ENCODE peak calls at places on chromosomes 3 and 15, in four cellular contexts. G is adrenal gland, J is IMR-90, V is sigmoid colon. F is an unnamed sample.

GRCh38 chr3:136929984-136930671 is 27.7 kb upstream of the IL20RB start:
- DNase-seq in J (peak), G (peak), V (peak), F (no peak)

GRCh38 chr15:52294881-52295420 is 653 bp downstream of the MYO5C start:
- DNase-seq in J (no peak), G (no peak), V (no peak), F (no peak)

GRCh38 chr3:183827809-183828537 is 2.6 kb upstream of the MAP6D1 start:
- DNase-seq in J (no peak), V (no peak), G (peak), F (no peak)

GRCh38 chr3:122793568-122794416 is at the start of gene HSPBAP1:
- DNase-seq in V (peak), G (peak), J (peak), F (peak)

GRCh38 chr3:175861916-175862315 is 1002.8 kb downstream of the NAALADL2 start:
- DNase-seq in J (no peak), G (no peak), V (no peak), F (no peak)

GRCh38 chr3:29354894-29355293 is 74.0 kb downstream of the RBMS3 start:
- DNase-seq in V (no peak), J (no peak), G (no peak), F (no peak)

GRCh38 chr3:127803619-127804018 is 18.7 kb downstream of the MGLL start:
- DNase-seq in V (no peak), J (peak), G (peak), F (no peak)

GRCh38 chr3:132549890-132550578 is 47.0 kb upstream of the ACKR4 start:
- DNase-seq in V (no peak), J (peak), G (peak), F (no peak)

GRCh38 chr3:62875103-62876002 is at the start of gene CADPS:
- DNase-seq in G (no peak), J (no peak), V (no peak), F (no peak)

GRCh38 chr3:71099997-71100719 is 483.4 kb downstream of the FOXP1 start:
- DNase-seq in V (no peak), G (no peak), J (no peak), F (no peak)

GRCh38 chr3:193225726-193226125 is 15.3 kb upstream of the PLAAT1 start:
- DNase-seq in V (no peak), G (no peak), J (no peak), F (no peak)

GRCh38 chr3:79030157-79030556 is 737.6 kb downstream of the ROBO1 start:
- DNase-seq in V (no peak), J (no peak), G (no peak), F (no peak)

GRCh38 chr3:53150247-53151085 is 10.5 kb upstream of the PRKCD start:
- DNase-seq in G (peak), V (no peak), J (peak), F (no peak)

GRCh38 chr15:38414351-38414750 is 39.6 kb upstream of the FAM98B start:
- DNase-seq in V (peak), J (peak), G (peak), F (no peak)

GRCh38 chr3:124560406-124561215 is 169.6 kb upstream of the UMPS start:
- DNase-seq in J (no peak), V (no peak), G (no peak), F (no peak)

GRCh38 chr15:40313531-40314398 is 6.0 kb upstream of the PLCB2 start:
- DNase-seq in G (peak), J (no peak), V (peak), F (no peak)

GRCh38 chr15:80526556-80527340 is 122.6 kb downstream of the ARNT2 start:
- DNase-seq in G (no peak), V (no peak), J (peak), F (no peak)

GRCh38 chr15:73777741-73778140 is 24.6 kb upstream of the INSYN1 start:
- DNase-seq in G (no peak), J (no peak), V (no peak), F (no peak)

GRCh38 chr3:125434582-125435011 is 59.5 kb upstream of the ZNF148 start:
- DNase-seq in V (no peak), G (no peak), J (no peak), F (no peak)

GRCh38 chr15:67049351-67050044 is 15.9 kb upstream of the SMAD3 start:
- DNase-seq in G (no peak), V (peak), J (peak), F (no peak)

GRCh38 chr3:115401298-115401697 is 222.0 kb upstream of the GAP43 start:
- DNase-seq in G (peak), J (peak), V (no peak), F (no peak)

GRCh38 chr3:197718904-197719303 is 17.8 kb downstream of the RUBCN start:
- DNase-seq in G (peak), V (no peak), J (peak), F (no peak)

GRCh38 chr3:196076721-196077120 is 5.2 kb downstream of the TFRC start:
- DNase-seq in V (no peak), J (no peak), G (no peak), F (no peak)
- TF ChIP-seq POLR2A in V (no peak), J (no peak), G (no peak), F (no peak)

GRCh38 chr3:88149516-88150362 is at the start of gene C3orf38:
- DNase-seq in V (peak), J (peak), G (peak), F (peak)
- TF ChIP-seq POLR2A in V (peak), J (no peak), G (peak), F (peak)

GRCh38 chr15:29686079-29686425 is 136.2 kb downstream of the TJP1 start:
- DNase-seq in V (no peak), J (no peak), G (no peak), F (no peak)

GRCh38 chr15:29685156-29686078 is 136.9 kb downstream of the TJP1 start:
- DNase-seq in G (no peak), V (no peak), J (peak), F (no peak)

GRCh38 chr15:29687204-29687768 is 135.0 kb downstream of the TJP1 start:
- DNase-seq in G (no peak), J (no peak), V (no peak), F (no peak)

GRCh38 chr15:29687939-29688884 is 134.1 kb downstream of the TJP1 start:
- DNase-seq in V (no peak), G (no peak), J (no peak), F (no peak)

DNA sequence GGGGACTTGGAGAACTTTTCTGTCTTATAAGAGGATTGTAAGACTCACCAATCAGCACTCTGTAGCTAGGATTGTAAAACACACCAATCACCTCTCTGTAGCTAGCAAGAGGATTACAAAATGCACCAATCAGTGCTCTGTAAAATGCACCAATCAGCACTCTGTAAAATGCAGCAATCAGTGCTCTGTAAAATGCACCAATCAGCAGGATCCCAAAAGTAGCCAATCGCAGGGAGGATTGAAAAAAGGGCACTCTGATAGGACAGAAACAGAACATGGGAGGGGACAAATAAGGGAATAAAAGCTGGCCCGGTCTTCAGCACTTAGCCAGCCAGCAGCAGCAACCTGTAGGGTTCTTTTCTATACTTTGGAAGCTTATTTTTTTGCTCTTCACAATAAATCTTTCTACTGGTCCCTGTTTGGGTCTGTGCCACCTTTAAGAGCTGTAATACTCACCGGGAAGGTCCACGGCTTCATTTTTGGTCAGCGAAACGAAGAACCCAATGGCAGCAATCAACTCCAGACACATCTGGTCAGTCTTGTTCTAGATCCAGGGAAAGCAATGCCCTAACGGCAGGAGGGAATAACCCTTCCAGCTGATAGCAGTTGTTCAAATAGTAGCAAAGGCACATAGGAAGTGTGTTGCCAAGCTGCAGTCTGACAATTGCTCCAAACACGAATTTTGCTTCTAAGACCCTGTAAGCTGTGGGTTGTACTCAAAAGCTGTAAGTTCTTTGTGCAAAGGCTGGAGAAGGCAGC is 135.6 kb downstream of the TJP1 start:
- DNase-seq in J (no peak), G (no peak), V (no peak), F (no peak)
- TF ChIP-seq POLR2A in J (no peak), G (no peak), V (no peak), F (no peak)

GRCh38 chr3:194620192-194620591 is 13.0 kb downstream of the TMEM44 start:
- DNase-seq in J (no peak), G (no peak), V (no peak), F (no peak)

GRCh38 chr3:194619741-194620140 is 13.5 kb downstream of the TMEM44 start:
- DNase-seq in G (no peak), V (no peak), J (no peak), F (no peak)

GRCh38 chr3:194617058-194617671 is 16.1 kb downstream of the TMEM44 start:
- DNase-seq in J (no peak), V (no peak), G (no peak), F (no peak)

GRCh38 chr3:194617827-194618226 is 15.4 kb downstream of the TMEM44 start:
- DNase-seq in V (no peak), G (no peak), J (peak), F (no peak)

DNA sequence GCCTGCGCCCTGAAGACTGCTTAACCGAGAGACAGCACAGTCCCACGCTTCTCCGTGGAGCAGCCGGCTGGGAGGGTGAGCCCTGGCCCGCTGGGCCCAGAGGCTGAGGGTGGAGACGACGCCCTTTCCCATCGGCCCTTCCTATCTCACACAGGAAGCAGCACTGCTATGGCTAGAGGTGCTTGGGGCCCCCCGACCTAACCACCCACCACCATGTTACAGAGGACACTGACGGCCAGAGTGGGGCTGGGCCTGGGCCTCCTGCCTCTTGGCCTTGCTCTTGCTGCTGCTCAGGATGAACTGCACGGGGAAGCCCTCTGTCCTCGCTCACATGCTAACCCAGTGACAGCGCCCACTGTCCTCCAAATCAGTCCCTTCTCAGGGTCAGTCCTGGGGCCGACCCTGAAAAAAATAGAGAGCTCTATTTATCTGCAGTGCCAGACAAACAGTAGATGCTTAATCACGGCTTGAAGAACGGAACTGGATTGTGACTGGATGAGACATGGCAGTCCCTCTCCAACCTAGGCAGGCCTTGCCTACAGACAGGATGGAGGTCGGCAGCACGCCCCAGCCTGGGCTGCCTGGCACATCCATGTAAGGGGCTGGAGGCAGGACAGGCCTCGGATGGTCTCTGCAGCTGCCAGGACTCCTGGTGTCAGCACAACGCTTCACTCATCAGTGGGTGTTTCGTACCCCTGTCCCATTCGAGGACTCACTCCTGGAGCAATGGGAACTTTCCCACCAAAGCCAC is 14.2 kb downstream of the TMEM44 start:
- DNase-seq in V (no peak), J (no peak), G (no peak), F (no peak)
- TF ChIP-seq POLR2A in V (no peak), J (no peak), G (no peak), F (no peak)